ENCODE peak calls at places on chromosomes 11 and 22, in ten cellular contexts. E is suprapubic skin, Z is esophagus muscularis mucosa, A is Peyer's patch, I is ovary, H is heart left ventricle, N is testis, S is NB4, Q is IMR-90, W is uterus. J is an unnamed sample.
A peak's percentile ranks its signal among the peaks of the same experiment; 100 is the strongest.

GRCh38 chr11:125772834-125773505 is 5.7 kb downstream of the PATE2 start:
- DNase-seq in E (no peak), Z (peak; percentile 17), A (no peak), Q (peak; percentile 63), N (no peak), H (no peak), S (no peak), W (no peak), I (no peak), J (no peak)

GRCh38 chr11:112564228-112564955 is 303.7 kb upstream of the PLET1 start:
- DNase-seq in Q (peak; percentile 79), A (no peak), I (no peak), Z (no peak), N (peak; percentile 18), S (no peak), E (no peak), H (peak; percentile 16), W (no peak), J (no peak)

GRCh38 chr11:76129729-76130128 is 76.6 kb downstream of the WNT11 start:
- DNase-seq in H (no peak), E (no peak), I (no peak), W (no peak), S (no peak), Q (no peak), Z (no peak), N (no peak), A (no peak), J (no peak)

GRCh38 chr11:128373011-128373410 is 214.3 kb downstream of the ETS1 start:
- DNase-seq in N (no peak), Q (peak; percentile 13), Z (no peak), H (no peak), W (no peak), A (no peak), S (no peak), E (no peak), I (no peak), J (no peak)

GRCh38 chr22:49091451-49091850 is 736.2 kb downstream of the BRD1 start:
- DNase-seq in N (no peak), E (no peak), Z (no peak), A (no peak), W (no peak), Q (no peak), I (no peak), H (no peak), S (no peak), J (no peak)

GRCh38 chr11:113373306-113373705 is 14.3 kb upstream of the ANKK1 start:
- DNase-seq in I (no peak), H (no peak), Q (peak; percentile 64), S (no peak), W (no peak), A (no peak), N (no peak), E (no peak), Z (no peak), J (no peak)

GRCh38 chr22:39991164-39991860 is 3.4 kb upstream of the FAM83F start:
- DNase-seq in Q (no peak), A (no peak), N (no peak), I (no peak), H (no peak), S (no peak), Z (no peak), E (no peak), W (no peak), J (no peak)

GRCh38 chr22:44622147-44622427 is 79.9 kb upstream of the PRR5 start:
- DNase-seq in Q (no peak), H (no peak), Z (no peak), I (no peak), E (no peak), S (no peak), N (peak; percentile 61), W (no peak), A (no peak), J (no peak)

GRCh38 chr11:20933086-20933485 is 263.7 kb downstream of the NELL1 start:
- DNase-seq in Q (no peak), S (no peak), W (no peak), N (no peak), I (no peak), Z (no peak), E (no peak), H (no peak), A (no peak), J (no peak)

GRCh38 chr11:69926376-69927050 is 107.3 kb upstream of the FGF3 start:
- DNase-seq in Q (no peak), E (no peak), H (no peak), A (no peak), W (peak; percentile 7), N (no peak), Z (no peak), S (no peak), I (no peak), J (no peak)

GRCh38 chr11:134062255-134063030 is 6.4 kb upstream of the JAM3 start:
- DNase-seq in Z (peak; percentile 80), A (no peak), E (peak; percentile 66), I (no peak), W (no peak), S (no peak), N (peak; percentile 7), Q (no peak), H (no peak), J (no peak)

GRCh38 chr11:134067486-134067885 is 1.4 kb upstream of the JAM3 start:
- DNase-seq in A (no peak), N (no peak), S (no peak), E (no peak), Z (no peak), W (no peak), Q (no peak), I (no peak), H (no peak), J (no peak)

GRCh38 chr11:134063096-134063495 is 5.8 kb upstream of the JAM3 start:
- DNase-seq in I (no peak), Q (no peak), N (peak; percentile 2), A (no peak), H (no peak), S (no peak), W (no peak), Z (peak; percentile 77), E (no peak), J (no peak)

GRCh38 chr11:134065381-134065780 is 3.5 kb upstream of the JAM3 start:
- DNase-seq in Q (no peak), Z (no peak), S (no peak), H (no peak), I (no peak), E (no peak), W (no peak), N (no peak), A (no peak), J (no peak)

GRCh38 chr11:134063991-134064747 is 4.7 kb upstream of the JAM3 start:
- DNase-seq in Z (peak; percentile 72), E (peak; percentile 56), W (no peak), H (no peak), A (no peak), I (no peak), S (no peak), Q (no peak), N (no peak), J (no peak)
- TF ChIP-seq POLR2A in Z (no peak), E (no peak), W (no peak), H (no peak), A (no peak), I (no peak), S (no peak), Q (no peak), N (no peak), J (no peak)

GRCh38 chr11:72736452-72737069 is 15.6 kb downstream of the ARAP1 start:
- DNase-seq in Z (no peak), H (peak; percentile 58), S (peak; percentile 99), A (peak; percentile 80), W (no peak), N (peak; percentile 46), E (no peak), I (no peak), Q (peak; percentile 77), J (peak; percentile 71)

GRCh38 chr11:72739240-72740059 is 12.8 kb downstream of the ARAP1 start:
- DNase-seq in W (no peak), A (no peak), N (no peak), E (no peak), Z (no peak), Q (no peak), I (no peak), S (peak; percentile 47), H (no peak), J (no peak)

GRCh38 chr11:72740060-72740424 is 12.2 kb downstream of the ARAP1 start:
- DNase-seq in W (no peak), N (no peak), I (no peak), A (no peak), S (no peak), Z (no peak), E (no peak), H (no peak), Q (no peak), J (no peak)

GRCh38 chr11:72737341-72737740 is 14.9 kb downstream of the ARAP1 start:
- DNase-seq in Z (no peak), W (no peak), Q (no peak), E (no peak), S (no peak), N (no peak), H (no peak), A (no peak), I (no peak), J (no peak)

GRCh38 chr11:72738199-72739141 is 13.7 kb downstream of the ARAP1 start:
- DNase-seq in S (peak; percentile 81), N (peak; percentile 29), W (no peak), Q (peak; percentile 33), E (no peak), H (no peak), Z (no peak), I (no peak), A (peak; percentile 89), J (peak; percentile 95)
- H3K4me3 ChIP-seq in S (peak overlapping the region; percentile 46), N (no peak overlapping the region), W (no peak overlapping the region), Q (no peak overlapping the region), E (peak overlapping the region; percentile 22), H (peak overlapping the region; percentile 23), Z (peak overlapping the region; percentile 32), I (no peak overlapping the region), A (no peak overlapping the region), J (no peak overlapping the region)

GRCh38 chr11:33716236-33716635 is 15.6 kb upstream of the C11orf91 start:
- DNase-seq in H (no peak), E (no peak), N (no peak), S (peak; percentile 53), Q (no peak), A (no peak), I (no peak), W (no peak), Z (no peak), J (no peak)
- TF ChIP-seq CTCF in H (peak; percentile 36), E (no peak), N (no peak), S (peak; percentile 37), Q (peak; percentile 50), A (peak; percentile 26), I (no peak), W (no peak), Z (peak; percentile 28), J (peak; percentile 34)

DNA sequence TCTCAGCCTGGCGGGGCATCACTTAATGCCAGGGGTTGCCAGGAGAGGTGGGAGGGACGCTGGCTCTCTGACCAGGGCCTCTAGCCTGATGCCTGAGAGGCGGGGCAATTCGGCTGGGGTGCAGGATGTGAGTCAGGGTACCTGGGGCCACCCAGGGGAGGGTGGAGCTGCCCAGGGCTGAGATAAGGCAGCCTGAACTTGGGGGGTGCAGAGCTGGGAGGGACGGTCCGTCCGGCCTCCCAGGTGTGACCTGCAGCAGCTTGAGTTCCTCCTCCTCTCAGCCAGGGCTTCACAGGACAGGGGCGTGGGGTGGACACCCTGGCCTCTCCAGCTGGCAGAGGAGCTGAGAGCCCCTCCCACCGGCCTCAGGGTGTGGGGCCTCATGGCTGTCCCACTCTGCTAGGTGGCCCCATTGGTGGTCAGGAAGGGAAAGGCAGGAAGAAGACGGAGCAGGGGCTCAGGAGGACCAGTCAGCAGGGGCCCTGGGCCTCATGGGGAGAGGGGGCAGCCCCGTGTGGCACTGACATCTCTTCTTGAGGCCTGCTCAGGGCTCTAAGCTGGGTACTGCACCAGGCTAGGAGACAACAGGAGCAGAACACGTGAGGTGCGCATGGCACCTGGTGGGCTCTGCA is 942 bp upstream of the RPS6KA4 start:
- DNase-seq in E (no peak), N (no peak), H (no peak), W (no peak), S (peak; percentile 63), I (no peak), Z (no peak), A (no peak), Q (no peak), J (no peak)
- TF ChIP-seq POLR2A in E (no peak), N (no peak), H (no peak), W (no peak), S (no peak), I (no peak), Z (no peak), A (no peak), Q (no peak), J (no peak)

J was measured in thyroid gland.